ENCODE peak calls at places on chromosome 1, in eight cellular contexts. B is esophagus squamous epithelium, Q is GM12892, I is ovary, H is adrenal gland, C is H1, U is testis, G is stomach. R is an unnamed sample.

GRCh38 chr1:39576016-39576657 is 453 bp downstream of the PABPC4 start:
- DNase-seq in B (no peak), H (peak; percentile 54), C (no peak), G (peak; percentile 30), Q (peak; percentile 38), U (peak; percentile 33), I (peak; percentile 67), R (peak; percentile 57)

GRCh38 chr1:80217377-80217986 is 1211.0 kb upstream of the ADGRL4 start:
- DNase-seq in H (peak; percentile 48), C (no peak), Q (no peak), U (peak; percentile 24), I (no peak), B (no peak), G (no peak), R (no peak)

GRCh38 chr1:83998205-83998598 is 730 bp downstream of the TTLL7 start:
- DNase-seq in G (no peak), B (no peak), Q (no peak), I (no peak), U (no peak), C (no peak), H (no peak), R (no peak)

GRCh38 chr1:32992489-32993214 is 28.0 kb upstream of the RNF19B start:
- DNase-seq in B (peak; percentile 58), I (no peak), Q (peak; percentile 59), H (peak; percentile 81), U (peak; percentile 81), C (no peak), G (peak; percentile 89), R (peak; percentile 75)

GRCh38 chr1:5650283-5651026 is 341.8 kb downstream of the NPHP4 start:
- DNase-seq in H (no peak), Q (no peak), B (no peak), G (no peak), U (no peak), C (no peak), I (no peak), R (no peak)

GRCh38 chr1:210373878-210374599 is 45.3 kb downstream of the HHAT start:
- DNase-seq in Q (no peak), H (peak; percentile 93), U (peak; percentile 87), I (no peak), C (peak; percentile 89), G (peak; percentile 52), B (no peak), R (peak; percentile 87)

GRCh38 chr1:41713557-41714327 is 205.0 kb downstream of the HIVEP3 start:
- DNase-seq in C (peak; percentile 31), U (no peak), I (no peak), H (no peak), G (no peak), B (no peak), Q (no peak), R (no peak)

GRCh38 chr1:99003911-99004269 is 771 bp downstream of the PLPPR5 start:
- DNase-seq in H (no peak), I (no peak), G (no peak), B (no peak), Q (peak; percentile 0), U (no peak), C (no peak), R (no peak)

GRCh38 chr1:160137216-160137862 is 14.1 kb upstream of the ATP1A4 start:
- DNase-seq in H (no peak), Q (no peak), I (no peak), C (no peak), B (no peak), G (no peak), U (no peak), R (no peak)

GRCh38 chr1:234718509-234719453 is 108.8 kb upstream of the IRF2BP2 start:
- DNase-seq in H (no peak), G (no peak), Q (no peak), B (no peak), C (no peak), I (no peak), U (no peak), R (no peak)

GRCh38 chr1:116667577-116668105 is at the start of gene IGSF3:
- DNase-seq in Q (peak; percentile 64), B (no peak), H (peak; percentile 62), U (peak; percentile 79), C (no peak), I (peak; percentile 53), G (peak; percentile 80), R (peak; percentile 77)

GRCh38 chr1:201122321-201123017 is 4.5 kb downstream of the ASCL5 start:
- DNase-seq in H (no peak), G (no peak), Q (no peak), I (no peak), C (no peak), U (no peak), B (no peak), R (no peak)
- TF ChIP-seq POLR2A in H (no peak), G (no peak), Q (no peak), I (no peak), C (no peak), U (no peak), B (no peak), R (no peak)

DNA sequence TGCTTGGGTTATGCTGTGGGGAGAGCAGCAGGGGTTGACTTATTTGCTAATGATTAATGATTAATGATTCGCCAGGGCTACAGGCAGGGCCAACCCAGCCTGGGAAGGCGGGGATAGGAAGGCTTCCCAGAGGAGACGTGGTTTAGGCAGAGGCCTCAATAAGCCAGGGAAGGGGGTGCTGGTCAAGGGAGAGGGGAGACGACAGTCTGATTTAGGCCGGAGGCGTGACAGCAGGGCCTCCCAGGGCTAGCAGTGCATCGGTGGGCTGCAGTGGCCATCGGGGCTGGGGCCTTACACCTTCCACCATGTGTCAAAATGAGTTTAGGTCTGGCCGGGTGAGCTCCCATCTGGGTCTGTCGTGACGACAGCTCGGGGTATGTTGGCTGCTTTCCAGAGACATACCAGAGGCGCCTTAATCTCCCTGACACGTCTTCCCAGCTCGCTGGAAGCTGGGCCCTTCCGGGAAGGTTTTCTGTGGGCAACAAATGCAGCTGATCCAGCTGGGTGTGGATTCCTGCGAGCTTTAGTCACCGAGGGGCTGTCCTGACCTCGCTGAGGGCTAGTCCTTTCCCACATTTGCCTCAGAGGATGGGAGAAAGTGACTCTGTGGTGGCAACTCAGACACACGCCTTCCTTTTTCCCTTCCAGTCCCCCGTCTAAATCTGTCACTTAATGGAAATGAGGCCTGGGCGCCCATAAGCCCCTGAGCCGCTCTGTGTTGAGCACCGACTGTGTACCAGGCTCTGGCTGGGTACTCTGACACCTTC is 3.7 kb upstream of the SLC1A7 start:
- DNase-seq in U (no peak), I (peak; percentile 82), H (peak; percentile 61), C (no peak), G (peak; percentile 87), Q (no peak), B (no peak), R (peak; percentile 80)
- TF ChIP-seq POLR2A in U (no peak), I (no peak), H (no peak), C (no peak), G (no peak), Q (no peak), B (no peak), R (peak; percentile 64)

DNA sequence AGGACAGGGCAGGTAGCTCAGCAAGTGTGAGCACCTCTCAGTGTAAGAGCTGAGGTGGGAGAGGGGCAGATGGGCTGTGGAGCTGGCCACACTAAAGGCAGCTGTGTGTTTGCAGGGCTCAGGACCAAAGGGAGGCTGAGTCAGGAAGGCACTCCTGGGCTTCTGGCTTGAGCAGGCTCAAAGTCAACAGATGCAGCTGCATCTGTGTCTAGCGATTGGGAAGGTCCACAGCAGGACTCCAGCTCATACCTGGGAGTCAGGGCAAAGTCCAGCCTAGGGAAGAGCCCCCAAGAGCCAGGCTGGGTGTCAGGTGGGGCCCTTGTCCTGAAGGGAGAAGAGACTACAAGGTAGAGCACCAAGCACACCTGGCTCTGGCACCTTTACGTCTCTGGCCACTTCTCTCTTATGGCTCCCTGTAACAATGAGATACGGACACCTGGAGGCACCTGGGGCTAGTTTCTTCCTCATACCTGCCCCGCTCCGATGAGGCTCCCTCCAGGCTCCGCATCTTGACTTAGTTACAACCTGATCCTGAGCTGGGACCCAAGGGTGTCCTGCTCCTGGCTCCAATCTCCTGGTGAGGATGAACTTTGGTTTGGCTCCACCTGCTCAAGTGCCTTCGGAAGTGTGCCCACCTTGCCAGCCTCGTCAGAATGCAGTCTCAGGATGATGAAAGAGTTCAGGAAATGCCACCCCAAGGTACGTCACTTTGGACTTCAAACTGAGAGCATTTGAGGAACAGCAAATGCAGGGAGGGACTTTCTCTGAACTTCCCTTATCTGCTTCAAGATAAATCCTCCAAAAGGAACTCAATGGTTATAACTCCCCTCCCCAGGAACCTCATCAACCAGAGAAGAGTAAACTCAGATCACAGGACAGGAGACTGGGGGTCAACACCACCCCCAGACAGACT is 21.5 kb upstream of the SLC2A1 start:
- DNase-seq in G (no peak), Q (no peak), C (no peak), H (no peak), B (no peak), U (no peak), I (no peak), R (no peak)
- TF ChIP-seq POLR2A in G (no peak), Q (no peak), C (no peak), H (no peak), B (no peak), U (no peak), I (no peak), R (no peak)

GRCh38 chr1:225881081-225882007 is 836 bp downstream of the TMEM63A start:
- DNase-seq in Q (peak; percentile 60), C (no peak), I (peak; percentile 74), G (peak; percentile 71), H (peak; percentile 71), U (peak; percentile 32), B (no peak), R (peak; percentile 70)

GRCh38 chr1:225880636-225881035 is 1.5 kb downstream of the TMEM63A start:
- DNase-seq in U (no peak), C (no peak), H (no peak), G (no peak), Q (no peak), B (no peak), I (no peak), R (peak; percentile 86)

GRCh38 chr1:225882008-225882698 is at the start of gene TMEM63A:
- DNase-seq in H (peak; percentile 94), B (peak; percentile 54), I (peak; percentile 96), G (peak; percentile 94), U (peak; percentile 94), Q (peak; percentile 92), C (peak; percentile 75), R (peak; percentile 95)

GRCh38 chr1:225883616-225884265 is 1.6 kb upstream of the TMEM63A start:
- DNase-seq in Q (no peak), G (no peak), U (no peak), C (no peak), I (no peak), B (no peak), H (no peak), R (peak; percentile 43)

DNA sequence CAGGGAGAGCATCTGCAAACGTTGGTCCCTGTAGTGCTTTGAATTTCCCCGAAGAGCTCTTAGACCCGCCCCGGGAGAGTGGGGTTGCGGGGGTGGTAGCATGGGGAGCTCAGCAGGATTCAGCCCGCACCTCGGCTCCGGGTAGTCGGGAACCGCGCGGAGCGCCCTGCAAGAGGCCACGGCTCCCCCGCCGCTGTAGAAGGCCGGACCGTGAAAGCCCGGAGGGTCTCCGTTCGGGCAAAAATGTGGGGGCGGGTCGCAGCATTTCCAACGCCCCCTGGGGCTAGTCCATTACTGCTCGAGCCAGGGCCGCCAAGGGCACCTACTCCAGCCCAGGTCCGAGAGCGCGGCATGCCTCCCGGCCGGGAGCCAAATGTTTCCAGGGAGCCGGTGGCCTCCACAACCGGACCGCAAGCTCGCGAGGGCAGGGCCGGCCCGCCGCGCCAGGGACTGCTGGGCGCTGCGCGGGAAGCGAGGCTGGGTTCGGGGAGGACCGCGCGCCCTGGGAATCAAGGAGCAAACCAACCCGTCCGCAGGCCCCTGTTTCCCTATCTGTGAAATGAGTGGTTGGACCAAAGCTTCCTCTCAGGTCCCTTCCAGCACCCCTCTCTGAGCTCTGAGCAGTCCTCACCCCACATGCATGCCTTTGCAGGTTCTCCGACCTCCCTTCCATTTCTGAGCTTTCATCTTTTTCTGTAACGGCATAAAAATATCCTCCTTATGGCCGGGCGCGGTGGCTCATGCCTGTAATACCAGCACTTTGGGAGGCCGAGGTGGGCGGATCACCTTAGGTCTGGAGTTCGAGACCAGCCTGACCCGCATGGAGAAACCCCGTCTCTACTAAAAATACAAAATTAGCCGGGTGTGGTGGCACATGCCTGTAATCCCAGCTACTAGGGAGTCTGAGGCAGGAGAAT is 777 bp upstream of the TMEM63A start:
- DNase-seq in Q (peak; percentile 67), I (peak; percentile 80), B (no peak), C (no peak), H (peak; percentile 71), U (peak; percentile 56), G (peak; percentile 73), R (peak; percentile 84)
- TF ChIP-seq POLR2A in Q (no peak), I (no peak), B (no peak), C (no peak), H (no peak), U (no peak), G (no peak), R (no peak)